ENCODE peak calls at places on chromosomes 11 and 22, in six cellular contexts. One of them, this sample, is unnamed.

GRCh38 chr22:37526376-37526775 is 7.2 kb upstream of the CARD10 start:
- DNase-seq in IMR-90: no peak
- DNase-seq in PC-3: no peak
- DNase-seq in fibroblast of lung: peak; percentile 36
- DNase-seq in DND-41: no peak
- DNase-seq in neural progenitor cell: no peak
- DNase-seq in this sample: no peak

GRCh38 chr11:129739339-129739738 is 76.3 kb upstream of the TMEM45B start:
- DNase-seq in IMR-90: no peak
- DNase-seq in PC-3: no peak
- DNase-seq in fibroblast of lung: no peak
- DNase-seq in DND-41: no peak
- DNase-seq in neural progenitor cell: no peak
- DNase-seq in this sample: no peak

GRCh38 chr11:44268807-44269080 is 41.2 kb downstream of the ALX4 start:
- DNase-seq in IMR-90: no peak
- DNase-seq in PC-3: no peak
- DNase-seq in fibroblast of lung: no peak
- DNase-seq in DND-41: no peak
- DNase-seq in neural progenitor cell: no peak
- DNase-seq in this sample: no peak

GRCh38 chr22:45541580-45541979 is 38.9 kb downstream of the FBLN1 start:
- DNase-seq in IMR-90: no peak
- DNase-seq in PC-3: no peak
- DNase-seq in fibroblast of lung: no peak
- DNase-seq in DND-41: no peak
- DNase-seq in neural progenitor cell: no peak
- DNase-seq in this sample: no peak

GRCh38 chr11:109729761-109730160 is 307.8 kb downstream of the C11orf87 start:
- DNase-seq in IMR-90: no peak
- DNase-seq in PC-3: no peak
- DNase-seq in fibroblast of lung: no peak
- DNase-seq in DND-41: no peak
- DNase-seq in neural progenitor cell: no peak
- DNase-seq in this sample: no peak

GRCh38 chr22:50169774-50170341 is 673 bp upstream of the PANX2 start:
- DNase-seq in IMR-90: no peak
- DNase-seq in PC-3: peak; percentile 46
- DNase-seq in fibroblast of lung: peak; percentile 9
- DNase-seq in DND-41: no peak
- DNase-seq in neural progenitor cell: peak; percentile 58
- DNase-seq in this sample: no peak

GRCh38 chr22:23268139-23268712 is 87.9 kb downstream of the BCR start:
- DNase-seq in IMR-90: no peak
- DNase-seq in PC-3: no peak
- DNase-seq in fibroblast of lung: no peak
- DNase-seq in DND-41: no peak
- DNase-seq in neural progenitor cell: no peak
- DNase-seq in this sample: no peak

GRCh38 chr11:80320226-80320625 is 879.4 kb upstream of the TENM4 start:
- DNase-seq in IMR-90: no peak
- DNase-seq in PC-3: no peak
- DNase-seq in fibroblast of lung: no peak
- DNase-seq in DND-41: no peak
- DNase-seq in neural progenitor cell: no peak
- DNase-seq in this sample: no peak

GRCh38 chr22:22835242-22835641 is 52.4 kb upstream of the IGLL5 start:
- DNase-seq in IMR-90: no peak
- DNase-seq in PC-3: no peak
- DNase-seq in fibroblast of lung: no peak
- DNase-seq in DND-41: no peak
- DNase-seq in neural progenitor cell: no peak
- DNase-seq in this sample: no peak

GRCh38 chr22:27874185-27874584 is 44.9 kb downstream of the PITPNB start:
- DNase-seq in IMR-90: no peak
- DNase-seq in PC-3: no peak
- DNase-seq in fibroblast of lung: no peak
- DNase-seq in DND-41: no peak
- DNase-seq in neural progenitor cell: no peak
- DNase-seq in this sample: no peak

DNA sequence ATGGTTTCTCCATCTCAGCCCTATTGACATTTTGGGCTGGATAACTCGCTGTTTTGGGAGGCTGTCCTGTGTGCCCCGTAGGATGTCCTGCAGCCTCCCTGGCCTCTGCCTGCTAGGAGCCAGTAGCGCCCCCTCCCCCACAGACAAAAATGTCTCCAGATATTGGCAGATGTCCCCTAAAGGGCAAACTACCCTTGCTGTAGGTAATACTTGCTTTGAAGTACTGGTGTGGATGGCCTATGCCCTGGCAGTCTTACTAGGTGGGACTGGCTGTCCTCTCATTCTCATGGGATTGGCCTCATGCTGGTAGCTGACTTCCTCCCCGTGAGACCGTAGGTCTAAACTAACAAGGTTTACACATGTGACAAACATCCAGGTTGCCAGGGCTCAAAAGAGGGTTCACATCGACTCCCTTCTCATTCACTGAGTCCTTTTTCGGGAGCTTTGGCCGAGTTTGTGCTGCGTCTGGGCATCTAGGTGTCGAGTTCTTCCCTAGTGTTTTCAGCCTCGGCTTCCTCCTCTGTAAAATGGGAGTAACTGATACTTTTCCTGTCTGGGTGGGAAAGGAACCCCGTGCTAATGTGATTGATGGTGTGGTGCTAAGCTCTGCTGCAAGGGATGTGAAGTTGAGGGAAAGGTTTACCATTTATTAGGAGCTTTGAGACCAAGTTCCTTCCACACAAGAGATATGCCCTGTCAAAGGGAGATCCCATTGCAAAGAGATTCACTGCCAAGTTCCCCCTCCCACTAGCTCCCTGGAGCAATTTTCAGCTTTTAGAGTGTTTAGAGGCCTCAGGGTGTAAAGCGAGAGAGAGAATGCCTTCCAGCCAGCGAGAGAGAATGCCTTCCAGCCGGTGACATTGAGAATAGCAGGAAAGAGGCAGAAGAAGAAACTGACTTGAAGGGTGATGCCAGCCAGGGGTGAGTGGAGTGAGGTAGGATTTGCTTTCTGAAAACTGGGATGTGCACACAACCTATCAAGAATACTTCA is 17.0 kb downstream of the PTPRJ start:
- DNase-seq in IMR-90: no peak
- DNase-seq in PC-3: no peak
- DNase-seq in fibroblast of lung: no peak
- DNase-seq in DND-41: no peak
- DNase-seq in neural progenitor cell: no peak
- DNase-seq in this sample: no peak
- H3K4me2 ChIP-seq in IMR-90: no peak overlapping the region
- H3K4me2 ChIP-seq in PC-3: no peak overlapping the region
- H3K4me2 ChIP-seq in fibroblast of lung: no peak overlapping the region
- H3K4me2 ChIP-seq in DND-41: no peak overlapping the region
- H3K4me2 ChIP-seq in neural progenitor cell: no peak overlapping the region
- H3K4me2 ChIP-seq in this sample: no peak overlapping the region

GRCh38 chr11:100637706-100638105 is 49.4 kb upstream of the ARHGAP42 start:
- DNase-seq in IMR-90: no peak
- DNase-seq in PC-3: no peak
- DNase-seq in fibroblast of lung: no peak
- DNase-seq in DND-41: no peak
- DNase-seq in neural progenitor cell: no peak
- DNase-seq in this sample: no peak
- H2AFZ ChIP-seq in IMR-90: no peak overlapping the region
- H2AFZ ChIP-seq in PC-3: no peak overlapping the region
- H2AFZ ChIP-seq in fibroblast of lung: no peak overlapping the region
- H2AFZ ChIP-seq in DND-41: no peak overlapping the region
- H2AFZ ChIP-seq in neural progenitor cell: no peak overlapping the region
- H2AFZ ChIP-seq in this sample: peak overlapping the region; percentile 53

GRCh38 chr11:46102843-46103242 is 18.4 kb downstream of the PHF21A start:
- DNase-seq in IMR-90: no peak
- DNase-seq in PC-3: no peak
- DNase-seq in fibroblast of lung: no peak
- DNase-seq in DND-41: no peak
- DNase-seq in neural progenitor cell: peak; percentile 46
- DNase-seq in this sample: no peak

GRCh38 chr11:46105902-46106301 is 15.4 kb downstream of the PHF21A start:
- DNase-seq in IMR-90: no peak
- DNase-seq in PC-3: no peak
- DNase-seq in fibroblast of lung: no peak
- DNase-seq in DND-41: no peak
- DNase-seq in neural progenitor cell: no peak
- DNase-seq in this sample: no peak

GRCh38 chr11:46099973-46100335 is 21.3 kb downstream of the PHF21A start:
- DNase-seq in IMR-90: peak; percentile 41
- DNase-seq in PC-3: no peak
- DNase-seq in fibroblast of lung: peak; percentile 53
- DNase-seq in DND-41: no peak
- DNase-seq in neural progenitor cell: no peak
- DNase-seq in this sample: no peak

GRCh38 chr11:46105134-46105628 is 16.1 kb downstream of the PHF21A start:
- DNase-seq in IMR-90: no peak
- DNase-seq in PC-3: no peak
- DNase-seq in fibroblast of lung: peak; percentile 7
- DNase-seq in DND-41: no peak
- DNase-seq in neural progenitor cell: no peak
- DNase-seq in this sample: no peak

GRCh38 chr11:46100670-46101069 is 20.6 kb downstream of the PHF21A start:
- DNase-seq in IMR-90: no peak
- DNase-seq in PC-3: no peak
- DNase-seq in fibroblast of lung: peak; percentile 11
- DNase-seq in DND-41: no peak
- DNase-seq in neural progenitor cell: no peak
- DNase-seq in this sample: no peak
- H3K4me2 ChIP-seq in IMR-90: peak overlapping the region; percentile 87
- H3K4me2 ChIP-seq in PC-3: no peak overlapping the region
- H3K4me2 ChIP-seq in fibroblast of lung: peak overlapping the region; percentile 77
- H3K4me2 ChIP-seq in DND-41: peak overlapping the region; percentile 61
- H3K4me2 ChIP-seq in neural progenitor cell: no peak overlapping the region
- H3K4me2 ChIP-seq in this sample: no peak overlapping the region

GRCh38 chr11:986952-987305 is 49.6 kb downstream of the MUC6 start:
- DNase-seq in IMR-90: no peak
- DNase-seq in PC-3: no peak
- DNase-seq in fibroblast of lung: no peak
- DNase-seq in DND-41: no peak
- DNase-seq in neural progenitor cell: no peak
- DNase-seq in this sample: no peak
- H2AFZ ChIP-seq in IMR-90: no peak overlapping the region
- H2AFZ ChIP-seq in PC-3: no peak overlapping the region
- H2AFZ ChIP-seq in fibroblast of lung: no peak overlapping the region
- H2AFZ ChIP-seq in DND-41: no peak overlapping the region
- H2AFZ ChIP-seq in neural progenitor cell: no peak overlapping the region
- H2AFZ ChIP-seq in this sample: no peak overlapping the region

GRCh38 chr11:69382131-69383128 is 88.5 kb downstream of the MYEOV start:
- DNase-seq in IMR-90: no peak
- DNase-seq in PC-3: peak; percentile 35
- DNase-seq in fibroblast of lung: no peak
- DNase-seq in DND-41: no peak
- DNase-seq in neural progenitor cell: no peak
- DNase-seq in this sample: no peak
- H3K4me2 ChIP-seq in IMR-90: no peak overlapping the region
- H3K4me2 ChIP-seq in PC-3: no peak overlapping the region
- H3K4me2 ChIP-seq in fibroblast of lung: peak overlapping the region; percentile 13
- H3K4me2 ChIP-seq in DND-41: no peak overlapping the region
- H3K4me2 ChIP-seq in neural progenitor cell: no peak overlapping the region
- H3K4me2 ChIP-seq in this sample: no peak overlapping the region

DNA sequence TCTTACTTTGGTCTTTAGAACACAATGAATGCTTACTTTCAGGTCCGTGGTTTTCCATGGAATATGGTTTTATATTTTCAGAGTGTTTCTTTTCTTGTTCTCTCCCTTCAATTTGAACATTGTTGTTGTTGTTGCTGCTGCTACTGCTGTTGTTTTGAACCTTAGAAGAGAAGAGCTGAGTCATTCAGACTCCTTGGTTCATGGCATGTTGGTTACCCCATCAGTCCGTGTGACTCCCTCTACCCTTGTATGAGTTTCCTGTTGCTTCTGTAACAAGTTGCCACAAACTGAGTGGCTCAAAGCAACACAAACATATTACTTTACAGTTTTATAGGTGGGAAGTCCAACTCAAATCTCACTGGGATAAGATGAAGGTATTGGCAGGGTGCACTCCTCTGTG is 511.0 kb downstream of the INSC start:
- DNase-seq in IMR-90: no peak
- DNase-seq in PC-3: no peak
- DNase-seq in fibroblast of lung: no peak
- DNase-seq in DND-41: no peak
- DNase-seq in neural progenitor cell: no peak
- DNase-seq in this sample: no peak
- H2AFZ ChIP-seq in IMR-90: no peak overlapping the region
- H2AFZ ChIP-seq in PC-3: no peak overlapping the region
- H2AFZ ChIP-seq in fibroblast of lung: no peak overlapping the region
- H2AFZ ChIP-seq in DND-41: no peak overlapping the region
- H2AFZ ChIP-seq in neural progenitor cell: no peak overlapping the region
- H2AFZ ChIP-seq in this sample: no peak overlapping the region

This sample was measured in neuronal stem cell.